ENCODE peak calls at places on chromosomes 13 and 19, in four cellular contexts. One of them, this sample, is unnamed.

GRCh38 chr13:99041788-99042187 is 63.9 kb upstream of the DOCK9 start:
- DNase-seq in heart left ventricle: no peak
- DNase-seq in uterus: no peak
- DNase-seq in A549: no peak
- DNase-seq in this sample: no peak

GRCh38 chr13:28128030-28128429 is 10.3 kb upstream of the PAN3 start:
- DNase-seq in heart left ventricle: no peak
- DNase-seq in uterus: no peak
- DNase-seq in A549: no peak
- DNase-seq in this sample: peak

GRCh38 chr13:94239135-94239534 is 240.3 kb downstream of the DCT start:
- DNase-seq in heart left ventricle: no peak
- DNase-seq in uterus: no peak
- DNase-seq in A549: no peak
- DNase-seq in this sample: no peak

GRCh38 chr13:110187501-110188161 is 119.3 kb downstream of the COL4A1 start:
- DNase-seq in heart left ventricle: peak
- DNase-seq in uterus: no peak
- DNase-seq in A549: no peak
- DNase-seq in this sample: peak

GRCh38 chr13:37148501-37148900 is 43.0 kb upstream of the CSNK1A1L start:
- DNase-seq in heart left ventricle: no peak
- DNase-seq in uterus: no peak
- DNase-seq in A549: no peak
- DNase-seq in this sample: no peak

GRCh38 chr13:101545521-101545920 is 93.0 kb downstream of the ITGBL1 start:
- DNase-seq in heart left ventricle: no peak
- DNase-seq in uterus: no peak
- DNase-seq in A549: no peak
- DNase-seq in this sample: no peak

GRCh38 chr19:29893606-29894284 is 48.3 kb upstream of the URI1 start:
- DNase-seq in heart left ventricle: no peak
- DNase-seq in uterus: no peak
- DNase-seq in A549: no peak
- DNase-seq in this sample: no peak

GRCh38 chr19:46020819-46021125 is 2.1 kb downstream of the PGLYRP1 start:
- DNase-seq in heart left ventricle: no peak
- DNase-seq in uterus: no peak
- DNase-seq in A549: no peak
- DNase-seq in this sample: no peak

GRCh38 chr13:99693812-99694211 is 192.5 kb downstream of the TM9SF2 start:
- DNase-seq in heart left ventricle: no peak
- DNase-seq in uterus: no peak
- DNase-seq in A549: no peak
- DNase-seq in this sample: no peak

GRCh38 chr19:48618278-48618915 is 581 bp downstream of the RPL18 start:
- DNase-seq in heart left ventricle: no peak
- DNase-seq in uterus: no peak
- DNase-seq in A549: no peak
- DNase-seq in this sample: peak

GRCh38 chr13:104593693-104594092 is 1527.5 kb upstream of the SLC10A2 start:
- DNase-seq in heart left ventricle: no peak
- DNase-seq in uterus: no peak
- DNase-seq in A549: no peak
- DNase-seq in this sample: no peak

GRCh38 chr13:104592545-104593250 is 1526.5 kb upstream of the SLC10A2 start:
- DNase-seq in heart left ventricle: no peak
- DNase-seq in uterus: no peak
- DNase-seq in A549: no peak
- DNase-seq in this sample: no peak

GRCh38 chr13:104593251-104593576 is 1527.0 kb upstream of the SLC10A2 start:
- DNase-seq in heart left ventricle: no peak
- DNase-seq in uterus: no peak
- DNase-seq in A549: no peak
- DNase-seq in this sample: no peak

GRCh38 chr13:104592127-104592526 is 1525.9 kb upstream of the SLC10A2 start:
- DNase-seq in heart left ventricle: no peak
- DNase-seq in uterus: no peak
- DNase-seq in A549: no peak
- DNase-seq in this sample: no peak

GRCh38 chr13:104594801-104595200 is 1528.6 kb upstream of the SLC10A2 start:
- DNase-seq in heart left ventricle: no peak
- DNase-seq in uterus: no peak
- DNase-seq in A549: no peak
- DNase-seq in this sample: no peak
- TF ChIP-seq POLR2A in heart left ventricle: no peak
- TF ChIP-seq POLR2A in uterus: no peak
- TF ChIP-seq POLR2A in A549: no peak
- TF ChIP-seq POLR2A in this sample: no peak

DNA sequence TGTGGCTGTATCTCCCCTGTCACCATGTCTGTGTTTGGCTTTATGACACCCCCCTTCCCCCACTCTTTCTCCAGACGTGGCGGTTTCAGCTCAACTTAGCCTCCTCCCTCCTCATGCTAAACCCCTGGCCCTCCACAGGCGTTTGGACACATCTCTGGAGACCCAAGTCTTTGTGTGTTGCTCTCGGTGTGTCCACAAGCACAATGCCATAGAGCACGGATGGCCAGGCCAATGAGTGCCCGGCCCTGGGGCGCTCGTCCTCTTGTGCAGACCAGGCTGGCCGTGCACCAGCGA is 468 bp downstream of the PPP1R14A start:
- DNase-seq in heart left ventricle: no peak
- DNase-seq in uterus: no peak
- DNase-seq in A549: no peak
- DNase-seq in this sample: no peak
- H3K4me3 ChIP-seq in heart left ventricle: peak
- H3K4me3 ChIP-seq in uterus: peak
- H3K4me3 ChIP-seq in A549: peak
- H3K4me3 ChIP-seq in this sample: no peak

GRCh38 chr19:12970070-12970820 is 869 bp downstream of the DAND5 start:
- DNase-seq in heart left ventricle: no peak
- DNase-seq in uterus: no peak
- DNase-seq in A549: no peak
- DNase-seq in this sample: no peak

GRCh38 chr19:12967907-12968306 is 1.5 kb upstream of the DAND5 start:
- DNase-seq in heart left ventricle: no peak
- DNase-seq in uterus: no peak
- DNase-seq in A549: no peak
- DNase-seq in this sample: no peak

GRCh38 chr19:12969292-12969988 is at the start of gene DAND5:
- DNase-seq in heart left ventricle: peak
- DNase-seq in uterus: no peak
- DNase-seq in A549: no peak
- DNase-seq in this sample: peak

GRCh38 chr19:12965812-12966135 is 3.6 kb upstream of the DAND5 start:
- DNase-seq in heart left ventricle: no peak
- DNase-seq in uterus: no peak
- DNase-seq in A549: no peak
- DNase-seq in this sample: no peak

GRCh38 chr19:12965017-12965811 is 4.2 kb upstream of the DAND5 start:
- DNase-seq in heart left ventricle: peak
- DNase-seq in uterus: peak
- DNase-seq in A549: peak
- DNase-seq in this sample: peak
- TF ChIP-seq POLR2A in heart left ventricle: peak
- TF ChIP-seq POLR2A in uterus: no peak
- TF ChIP-seq POLR2A in A549: no peak
- TF ChIP-seq POLR2A in this sample: no peak

DNA sequence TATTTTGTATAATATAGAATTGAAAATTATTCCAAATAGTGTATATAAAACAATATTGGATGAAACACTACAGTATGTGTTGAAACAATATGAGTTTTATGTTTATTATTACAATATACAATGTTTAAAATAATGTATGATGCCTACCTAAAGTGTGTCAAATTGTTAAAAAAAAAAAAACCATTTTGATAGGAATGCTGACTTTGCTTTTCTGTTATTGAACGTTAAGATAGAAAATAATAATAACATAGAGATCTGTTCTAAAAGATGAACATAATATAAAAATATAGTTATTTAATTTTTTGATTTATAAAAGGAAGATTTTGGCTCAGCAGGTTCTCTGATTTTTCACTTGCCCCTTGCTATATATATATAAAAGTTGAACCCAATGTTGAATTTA is 474.6 kb upstream of the ATXN8OS start:
- DNase-seq in heart left ventricle: no peak
- DNase-seq in uterus: no peak
- DNase-seq in A549: no peak
- DNase-seq in this sample: no peak
- H3K4me3 ChIP-seq in heart left ventricle: no peak
- H3K4me3 ChIP-seq in uterus: no peak
- H3K4me3 ChIP-seq in A549: no peak
- H3K4me3 ChIP-seq in this sample: no peak

DNA sequence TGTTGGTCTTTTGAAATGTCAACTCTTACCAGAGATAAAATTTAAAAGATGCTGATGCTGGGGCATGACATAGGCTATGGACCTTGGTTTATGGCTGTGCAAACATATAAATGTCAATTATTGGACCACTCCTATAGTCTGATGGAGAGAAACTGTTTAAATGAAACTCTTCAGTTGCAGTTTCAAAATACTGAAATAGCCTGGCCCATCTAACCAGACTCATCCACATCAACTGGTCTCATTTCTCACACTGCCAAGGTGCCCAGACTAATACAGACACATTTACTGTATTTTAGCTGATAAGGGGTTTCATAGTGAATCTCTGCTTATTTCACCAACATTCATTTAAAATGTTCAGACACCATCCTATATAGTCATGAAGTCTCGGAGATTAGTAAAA is 19.9 kb downstream of the SERPINE3 start:
- DNase-seq in heart left ventricle: no peak
- DNase-seq in uterus: no peak
- DNase-seq in A549: no peak
- DNase-seq in this sample: no peak
- TF ChIP-seq POLR2A in heart left ventricle: no peak
- TF ChIP-seq POLR2A in uterus: no peak
- TF ChIP-seq POLR2A in A549: no peak
- TF ChIP-seq POLR2A in this sample: no peak

GRCh38 chr19:13506550-13506878 is 235 bp upstream of the CACNA1A start:
- DNase-seq in heart left ventricle: no peak
- DNase-seq in uterus: no peak
- DNase-seq in A549: no peak
- DNase-seq in this sample: no peak
- H3K4me3 ChIP-seq in heart left ventricle: peak
- H3K4me3 ChIP-seq in uterus: no peak
- H3K4me3 ChIP-seq in A549: no peak
- H3K4me3 ChIP-seq in this sample: no peak

This sample was measured in thyroid gland.